ENCODE peak calls at places on chromosome 9, in seven cellular contexts. One of them, this sample, is unnamed.

GRCh38 chr9:134855231-134855899 is 25.2 kb upstream of the FCN2 start:
- DNase-seq in A549: no peak
- DNase-seq in cardiac fibroblast: no peak
- DNase-seq in T-cell: no peak
- DNase-seq in mesothelial cell of epicardium: peak; percentile 28
- DNase-seq in PC-3: no peak
- DNase-seq in HTR-8/SVneo: no peak
- DNase-seq in this sample: no peak

GRCh38 chr9:24594234-24594850 is 48.6 kb upstream of the IZUMO3 start:
- DNase-seq in A549: no peak
- DNase-seq in cardiac fibroblast: no peak
- DNase-seq in T-cell: no peak
- DNase-seq in mesothelial cell of epicardium: no peak
- DNase-seq in PC-3: no peak
- DNase-seq in HTR-8/SVneo: no peak
- DNase-seq in this sample: no peak

GRCh38 chr9:73137914-73138313 is 13.8 kb upstream of the ANXA1 start:
- DNase-seq in A549: no peak
- DNase-seq in cardiac fibroblast: no peak
- DNase-seq in T-cell: no peak
- DNase-seq in mesothelial cell of epicardium: no peak
- DNase-seq in PC-3: no peak
- DNase-seq in HTR-8/SVneo: no peak
- DNase-seq in this sample: no peak

GRCh38 chr9:137611623-137612609 is 6.4 kb downstream of the ARRDC1 start:
- DNase-seq in A549: peak; percentile 89
- DNase-seq in cardiac fibroblast: peak; percentile 66
- DNase-seq in T-cell: peak; percentile 22
- DNase-seq in mesothelial cell of epicardium: peak; percentile 70
- DNase-seq in PC-3: peak; percentile 96
- DNase-seq in HTR-8/SVneo: peak; percentile 81
- DNase-seq in this sample: no peak

GRCh38 chr9:123058834-123059233 is 25.4 kb downstream of the GPR21 start:
- DNase-seq in A549: peak; percentile 6
- DNase-seq in cardiac fibroblast: peak; percentile 84
- DNase-seq in T-cell: no peak
- DNase-seq in mesothelial cell of epicardium: no peak
- DNase-seq in PC-3: peak; percentile 60
- DNase-seq in HTR-8/SVneo: no peak
- DNase-seq in this sample: no peak

GRCh38 chr9:127197861-127198430 is 66.6 kb upstream of the GARNL3 start:
- DNase-seq in A549: no peak
- DNase-seq in cardiac fibroblast: peak; percentile 69
- DNase-seq in T-cell: no peak
- DNase-seq in mesothelial cell of epicardium: no peak
- DNase-seq in PC-3: no peak
- DNase-seq in HTR-8/SVneo: no peak
- DNase-seq in this sample: no peak

GRCh38 chr9:26210338-26210851 is 532.2 kb upstream of the TUSC1 start:
- DNase-seq in A549: no peak
- DNase-seq in cardiac fibroblast: peak; percentile 1
- DNase-seq in T-cell: no peak
- DNase-seq in mesothelial cell of epicardium: no peak
- DNase-seq in PC-3: no peak
- DNase-seq in HTR-8/SVneo: no peak
- DNase-seq in this sample: peak; percentile 23

GRCh38 chr9:112869917-112870316 is 20.8 kb downstream of the SLC46A2 start:
- DNase-seq in A549: no peak
- DNase-seq in cardiac fibroblast: no peak
- DNase-seq in T-cell: no peak
- DNase-seq in mesothelial cell of epicardium: no peak
- DNase-seq in PC-3: peak; percentile 70
- DNase-seq in HTR-8/SVneo: no peak
- DNase-seq in this sample: no peak

GRCh38 chr9:134709512-134710270 is 68.1 kb downstream of the COL5A1 start:
- DNase-seq in A549: no peak
- DNase-seq in cardiac fibroblast: peak; percentile 47
- DNase-seq in T-cell: no peak
- DNase-seq in mesothelial cell of epicardium: no peak
- DNase-seq in PC-3: no peak
- DNase-seq in HTR-8/SVneo: no peak
- DNase-seq in this sample: no peak

GRCh38 chr9:123411636-123412035 is 55.6 kb downstream of the CRB2 start:
- DNase-seq in A549: no peak
- DNase-seq in cardiac fibroblast: no peak
- DNase-seq in T-cell: no peak
- DNase-seq in mesothelial cell of epicardium: no peak
- DNase-seq in PC-3: no peak
- DNase-seq in HTR-8/SVneo: no peak
- DNase-seq in this sample: no peak

GRCh38 chr9:121654497-121655140 is 3.2 kb downstream of the DAB2IP start:
- DNase-seq in A549: no peak
- DNase-seq in cardiac fibroblast: no peak
- DNase-seq in T-cell: no peak
- DNase-seq in mesothelial cell of epicardium: no peak
- DNase-seq in PC-3: no peak
- DNase-seq in HTR-8/SVneo: no peak
- DNase-seq in this sample: no peak

GRCh38 chr9:136260521-136260920 is 14.9 kb upstream of the QSOX2 start:
- DNase-seq in A549: no peak
- DNase-seq in cardiac fibroblast: no peak
- DNase-seq in T-cell: no peak
- DNase-seq in mesothelial cell of epicardium: no peak
- DNase-seq in PC-3: no peak
- DNase-seq in HTR-8/SVneo: no peak
- DNase-seq in this sample: no peak

GRCh38 chr9:116316231-116316630 is 162.6 kb downstream of the PAPPA start:
- DNase-seq in A549: no peak
- DNase-seq in cardiac fibroblast: no peak
- DNase-seq in T-cell: no peak
- DNase-seq in mesothelial cell of epicardium: no peak
- DNase-seq in PC-3: no peak
- DNase-seq in HTR-8/SVneo: no peak
- DNase-seq in this sample: no peak

GRCh38 chr9:3490957-3491356 is 34.8 kb downstream of the RFX3 start:
- DNase-seq in A549: no peak
- DNase-seq in cardiac fibroblast: no peak
- DNase-seq in T-cell: no peak
- DNase-seq in mesothelial cell of epicardium: no peak
- DNase-seq in PC-3: no peak
- DNase-seq in HTR-8/SVneo: no peak
- DNase-seq in this sample: no peak

GRCh38 chr9:2477755-2478154 is 143.8 kb upstream of the VLDLR start:
- DNase-seq in A549: peak; percentile 40
- DNase-seq in cardiac fibroblast: peak; percentile 27
- DNase-seq in T-cell: no peak
- DNase-seq in mesothelial cell of epicardium: no peak
- DNase-seq in PC-3: peak; percentile 69
- DNase-seq in HTR-8/SVneo: no peak
- DNase-seq in this sample: no peak

GRCh38 chr9:82504620-82505019 is 516.0 kb downstream of the SPATA31D1 start:
- DNase-seq in A549: no peak
- DNase-seq in cardiac fibroblast: no peak
- DNase-seq in T-cell: no peak
- DNase-seq in mesothelial cell of epicardium: no peak
- DNase-seq in PC-3: no peak
- DNase-seq in HTR-8/SVneo: no peak
- DNase-seq in this sample: no peak

GRCh38 chr9:12503606-12504122 is 189.5 kb upstream of the TYRP1 start:
- DNase-seq in A549: no peak
- DNase-seq in cardiac fibroblast: no peak
- DNase-seq in T-cell: no peak
- DNase-seq in mesothelial cell of epicardium: no peak
- DNase-seq in PC-3: no peak
- DNase-seq in HTR-8/SVneo: no peak
- DNase-seq in this sample: no peak

GRCh38 chr9:127415657-127416056 is 8.5 kb upstream of the ZNF79 start:
- DNase-seq in A549: no peak
- DNase-seq in cardiac fibroblast: no peak
- DNase-seq in T-cell: no peak
- DNase-seq in mesothelial cell of epicardium: no peak
- DNase-seq in PC-3: no peak
- DNase-seq in HTR-8/SVneo: no peak
- DNase-seq in this sample: no peak

GRCh38 chr9:33375238-33375840 is 27.0 kb downstream of the AQP7 start:
- DNase-seq in A549: no peak
- DNase-seq in cardiac fibroblast: no peak
- DNase-seq in T-cell: no peak
- DNase-seq in mesothelial cell of epicardium: no peak
- DNase-seq in PC-3: no peak
- DNase-seq in HTR-8/SVneo: no peak
- DNase-seq in this sample: peak; percentile 73

GRCh38 chr9:94860678-94861588 is 134.4 kb downstream of the AOPEP start:
- DNase-seq in A549: no peak
- DNase-seq in cardiac fibroblast: peak; percentile 40
- DNase-seq in T-cell: peak; percentile 57
- DNase-seq in mesothelial cell of epicardium: no peak
- DNase-seq in PC-3: no peak
- DNase-seq in HTR-8/SVneo: no peak
- DNase-seq in this sample: no peak

GRCh38 chr9:36436909-36437308 is 36.8 kb upstream of the RNF38 start:
- DNase-seq in A549: no peak
- DNase-seq in cardiac fibroblast: peak; percentile 39
- DNase-seq in T-cell: no peak
- DNase-seq in mesothelial cell of epicardium: no peak
- DNase-seq in PC-3: no peak
- DNase-seq in HTR-8/SVneo: no peak
- DNase-seq in this sample: no peak